ENCODE peak calls at places on chromosomes 4 and X, in eight cellular contexts. S is IMR-90, N is RWPE2, H is WERI-Rb-1, T is BE2C, M is hepatocyte, J is small intestine, B is upper lobe of right lung. D is an unnamed sample.

GRCh38 chrX:39903937-39904336 is 193.8 kb downstream of the BCOR start:
- DNase-seq in B (no peak), J (no peak), S (peak; percentile 44), T (no peak), M (no peak), N (no peak), H (no peak), D (peak; percentile 73)

GRCh38 chr4:4889781-4890180 is 30.3 kb downstream of the MSX1 start:
- DNase-seq in N (no peak), H (no peak), J (no peak), T (no peak), S (no peak), M (no peak), B (no peak), D (no peak)

GRCh38 chr4:189202869-189203271 is 737.8 kb upstream of the FRG1 start:
- DNase-seq in N (no peak), M (peak; percentile 32), H (no peak), S (peak; percentile 89), T (no peak), B (no peak), J (no peak), D (peak; percentile 48)

GRCh38 chr4:53137468-53137867 is 228.4 kb downstream of the SCFD2 start:
- DNase-seq in M (no peak), T (no peak), B (no peak), N (no peak), H (no peak), S (no peak), J (no peak), D (no peak)

GRCh38 chrX:151176351-151176750 is at the start of gene GPR50:
- DNase-seq in N (no peak), B (no peak), M (no peak), J (no peak), H (no peak), S (no peak), T (no peak), D (no peak)

GRCh38 chr4:128481752-128482480 is 194.3 kb upstream of the PGRMC2 start:
- DNase-seq in N (no peak), M (no peak), S (peak; percentile 15), H (no peak), T (no peak), J (no peak), B (no peak), D (no peak)

GRCh38 chr4:20287246-20287645 is 35.5 kb downstream of the SLIT2 start:
- DNase-seq in J (no peak), N (no peak), S (no peak), T (no peak), M (no peak), B (no peak), H (no peak), D (no peak)

GRCh38 chrX:115892787-115893671 is 277.5 kb upstream of the AGTR2 start:
- DNase-seq in N (no peak), S (peak; percentile 54), B (no peak), T (peak; percentile 83), J (peak; percentile 78), H (peak; percentile 90), M (no peak), D (peak; percentile 17)

DNA sequence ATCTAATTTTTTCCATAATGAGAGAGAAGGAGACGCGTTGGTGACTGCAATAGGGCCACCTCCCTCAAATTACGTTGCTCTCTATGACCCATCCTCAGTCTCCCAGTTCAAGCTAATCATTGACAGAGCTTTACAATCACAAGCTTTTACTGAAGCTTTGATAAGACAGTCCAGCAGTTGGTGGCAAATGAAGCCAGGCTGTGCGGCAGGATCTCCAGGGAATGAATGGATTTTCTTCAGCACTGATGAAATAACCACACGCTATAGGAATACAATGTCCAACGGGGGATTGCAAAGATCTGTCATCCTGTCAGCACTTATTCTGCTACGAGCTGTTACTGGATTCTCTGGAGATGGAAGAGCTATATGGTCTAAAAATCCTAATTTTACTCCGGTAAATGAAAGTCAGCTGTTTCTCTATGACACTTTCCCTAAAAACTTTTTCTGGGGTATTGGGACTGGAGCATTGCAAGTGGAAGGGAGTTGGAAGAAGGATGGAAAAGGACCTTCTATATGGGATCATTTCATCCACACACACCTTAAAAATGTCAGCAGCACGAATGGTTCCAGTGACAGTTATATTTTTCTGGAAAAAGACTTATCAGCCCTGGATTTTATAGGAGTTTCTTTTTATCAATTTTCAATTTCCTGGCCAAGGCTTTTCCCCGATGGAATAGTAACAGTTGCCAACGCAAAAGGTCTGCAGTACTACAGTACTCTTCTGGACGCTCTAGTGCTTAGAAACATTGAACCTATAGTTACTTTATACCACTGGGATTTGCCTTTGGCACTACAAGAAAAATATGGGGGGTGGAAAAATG is at the start of gene KLB:
- DNase-seq in M (peak; percentile 78), J (peak; percentile 91), S (no peak), T (no peak), B (no peak), H (no peak), N (no peak), D (peak; percentile 13)
- H3K4me3 ChIP-seq in M (no peak within 1 kb of the TSS), J (no peak within 1 kb of the TSS), S (no peak within 1 kb of the TSS), T (peak within 1 kb of the TSS; percentile 43), B (peak within 1 kb of the TSS; percentile 1), H (no peak within 1 kb of the TSS), N (no peak within 1 kb of the TSS), D (peak within 1 kb of the TSS; percentile 44)

GRCh38 chr4:27007507-27007906 is 146.9 kb downstream of the STIM2 start:
- DNase-seq in N (no peak), H (no peak), B (no peak), S (peak; percentile 35), T (no peak), J (no peak), M (no peak), D (peak; percentile 75)

GRCh38 chr4:27010334-27010940 is 149.8 kb downstream of the STIM2 start:
- DNase-seq in T (peak; percentile 65), N (no peak), B (peak; percentile 67), M (peak; percentile 79), S (peak; percentile 75), H (peak; percentile 59), J (peak; percentile 60), D (peak; percentile 81)

GRCh38 chr4:27011401-27011800 is 150.8 kb downstream of the STIM2 start:
- DNase-seq in S (no peak), H (no peak), J (no peak), B (no peak), M (no peak), T (no peak), N (no peak), D (no peak)

GRCh38 chr4:27008693-27009092 is 148.1 kb downstream of the STIM2 start:
- DNase-seq in T (no peak), S (no peak), B (no peak), J (no peak), H (no peak), M (no peak), N (no peak), D (peak; percentile 45)

DNA sequence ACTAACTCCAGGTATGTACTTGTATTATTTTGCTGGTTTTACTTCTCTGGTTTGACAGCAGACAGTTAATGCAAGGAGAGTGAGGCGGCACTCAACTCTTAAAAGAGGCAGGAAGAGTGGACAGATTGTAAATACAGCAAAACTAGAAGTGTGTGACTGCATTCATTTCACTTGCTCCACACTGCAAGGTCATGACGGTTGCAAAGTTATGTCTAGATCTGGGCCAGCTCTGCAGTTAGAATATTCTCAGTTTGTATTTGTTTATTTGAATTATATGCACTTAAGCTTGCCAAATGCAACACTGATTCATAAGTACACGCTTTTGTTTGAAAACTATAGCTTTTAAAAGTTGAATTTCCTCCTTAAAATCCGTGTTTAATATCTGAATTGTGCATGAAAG is 148.9 kb downstream of the STIM2 start:
- DNase-seq in B (no peak), J (no peak), H (no peak), N (no peak), T (no peak), S (peak; percentile 84), M (no peak), D (peak; percentile 57)
- H3K4me3 ChIP-seq in B (no peak overlapping the region), J (no peak overlapping the region), H (no peak overlapping the region), N (no peak overlapping the region), T (no peak overlapping the region), S (no peak overlapping the region), M (no peak overlapping the region), D (peak overlapping the region; percentile 35)

DNA sequence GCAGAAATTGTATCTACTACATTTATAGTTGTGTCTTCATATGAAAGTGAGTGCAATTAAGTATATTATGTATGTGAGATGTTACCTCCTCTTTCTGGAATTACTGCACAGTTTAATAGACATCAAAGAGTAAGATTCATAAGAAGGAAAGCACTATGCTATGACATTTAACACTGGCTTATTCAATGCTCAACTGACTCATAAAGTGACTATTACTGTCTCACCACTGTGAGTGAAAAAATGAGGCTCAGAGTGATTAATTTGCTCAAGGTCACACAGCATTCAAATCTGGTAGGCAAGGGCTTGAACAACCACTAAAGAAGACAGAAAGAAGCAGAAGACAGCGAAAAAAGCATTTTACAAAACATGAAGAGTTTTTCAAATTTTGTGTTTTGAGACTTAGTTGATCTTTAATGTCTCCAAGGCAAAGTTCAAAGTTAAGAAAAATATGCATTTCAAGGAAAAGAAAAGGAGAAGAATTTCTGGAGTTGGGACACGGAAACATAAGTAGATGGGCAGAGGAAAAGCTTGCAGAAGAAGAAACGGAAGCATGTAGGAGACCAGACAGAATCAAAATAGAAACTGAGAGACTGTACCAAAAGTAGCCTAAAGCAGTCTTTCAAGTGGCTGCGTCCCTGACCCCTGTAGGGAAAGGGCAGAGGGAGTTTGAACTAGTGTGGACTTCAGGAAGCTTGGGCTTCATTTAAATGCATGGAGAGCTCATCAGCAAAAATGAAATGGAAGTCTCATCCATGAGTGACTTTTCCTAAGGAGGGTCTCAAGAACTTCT is 66.3 kb downstream of the KCNIP4 start:
- DNase-seq in M (no peak), H (no peak), S (peak; percentile 48), J (no peak), B (no peak), N (no peak), T (no peak), D (peak; percentile 79)
- H3K4me3 ChIP-seq in M (no peak overlapping the region), H (no peak overlapping the region), S (no peak overlapping the region), J (no peak overlapping the region), B (no peak overlapping the region), N (no peak overlapping the region), T (no peak overlapping the region), D (no peak overlapping the region)

DNA sequence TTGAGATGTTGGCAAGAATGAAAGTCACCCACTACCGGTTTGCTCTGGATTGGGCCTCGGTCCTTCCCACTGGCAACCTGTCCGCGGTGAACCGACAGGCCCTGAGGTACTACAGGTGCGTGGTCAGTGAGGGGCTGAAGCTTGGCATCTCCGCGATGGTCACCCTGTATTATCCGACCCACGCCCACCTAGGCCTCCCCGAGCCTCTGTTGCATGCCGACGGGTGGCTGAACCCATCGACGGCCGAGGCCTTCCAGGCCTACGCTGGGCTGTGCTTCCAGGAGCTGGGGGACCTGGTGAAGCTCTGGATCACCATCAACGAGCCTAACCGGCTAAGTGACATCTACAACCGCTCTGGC is 12.3 kb downstream of the RPL9 start:
- DNase-seq in M (no peak), J (no peak), S (no peak), H (no peak), N (no peak), B (no peak), T (no peak), D (no peak)
- H3K4me3 ChIP-seq in M (peak overlapping the region; percentile 20), J (no peak overlapping the region), S (no peak overlapping the region), H (no peak overlapping the region), N (no peak overlapping the region), B (peak overlapping the region; percentile 49), T (no peak overlapping the region), D (no peak overlapping the region)

DNA sequence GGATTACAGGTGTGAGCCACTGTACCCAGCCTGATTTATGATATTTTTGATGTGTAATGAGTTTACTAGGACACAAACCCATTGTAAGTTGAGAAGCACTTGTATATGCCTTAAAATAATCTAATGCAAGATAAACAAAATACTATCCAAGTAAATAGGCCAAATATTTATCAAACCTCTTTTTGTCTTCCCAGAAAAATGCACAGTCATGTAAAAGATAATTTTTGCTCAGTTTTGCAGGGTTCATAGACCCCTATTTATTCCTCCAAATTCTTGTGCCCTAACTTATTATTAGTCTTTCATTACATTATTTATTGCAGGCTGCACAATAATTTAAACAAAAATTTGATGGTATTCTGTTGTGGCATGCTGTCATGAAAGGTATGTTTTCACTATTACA is 1290.7 kb downstream of the STIM2 start:
- DNase-seq in T (no peak), J (no peak), M (no peak), B (no peak), H (no peak), S (no peak), N (no peak), D (no peak)
- H3K4me3 ChIP-seq in T (no peak overlapping the region), J (no peak overlapping the region), M (no peak overlapping the region), B (no peak overlapping the region), H (no peak overlapping the region), S (no peak overlapping the region), N (no peak overlapping the region), D (no peak overlapping the region)